ENCODE peak calls at places on chromosome X, in nine cellular contexts. N is posterior cingulate gyrus, E is K562, W is HEK293T, P is SJSA1, K is WERI-Rb-1, G is LoVo, B is GM04503, I is NCI-H510A. U is an unnamed sample.

GRCh38 chrX:150158554-150159332 is 204.4 kb upstream of the MAMLD1 start:
- DNase-seq in N (no peak), E (no peak), W (no peak), P (no peak), K (no peak), G (no peak), B (no peak), I (no peak), U (no peak)

GRCh38 chrX:45134775-45135174 is 65.9 kb downstream of the DIPK2B start:
- DNase-seq in N (no peak), E (no peak), W (no peak), P (no peak), K (no peak), G (no peak), B (no peak), I (no peak), U (no peak)

GRCh38 chrX:155611302-155611701 is 1.4 kb downstream of the TMLHE start:
- DNase-seq in N (no peak), E (no peak), W (no peak), P (no peak), K (no peak), G (no peak), B (no peak), I (no peak), U (no peak)

GRCh38 chrX:10166731-10167149 is 10.0 kb downstream of the CLCN4 start:
- DNase-seq in N (no peak), E (no peak), W (no peak), P (no peak), K (no peak), G (no peak), B (no peak), I (no peak), U (no peak)

GRCh38 chrX:107823456-107823855 is 2.2 kb upstream of the MID2 start:
- DNase-seq in N (no peak), E (no peak), W (no peak), P (peak), K (no peak), G (no peak), B (peak), I (no peak), U (no peak)

GRCh38 chrX:63918611-63919010 is 133.6 kb upstream of the ARHGEF9 start:
- DNase-seq in N (no peak), E (no peak), W (no peak), P (no peak), K (peak), G (no peak), B (no peak), I (no peak), U (no peak)

GRCh38 chrX:12950851-12951589 is 23.9 kb upstream of the TMSB4X start:
- DNase-seq in N (no peak), E (peak), W (peak), P (no peak), K (peak), G (no peak), B (no peak), I (no peak), U (no peak)

GRCh38 chrX:15202458-15203177 is 67.3 kb downstream of the ASB9 start:
- DNase-seq in N (no peak), E (no peak), W (no peak), P (peak), K (no peak), G (peak), B (peak), I (no peak), U (no peak)

GRCh38 chrX:18769364-18769763 is 61.9 kb downstream of the PPEF1 start:
- DNase-seq in N (no peak), E (no peak), W (no peak), P (no peak), K (no peak), G (no peak), B (no peak), I (no peak), U (no peak)

GRCh38 chrX:124462931-124463330 is 116.6 kb downstream of the SH2D1A start:
- DNase-seq in N (no peak), E (no peak), W (no peak), P (no peak), K (no peak), G (no peak), B (no peak), I (peak), U (no peak)

GRCh38 chrX:97766496-97767095 is 882.9 kb downstream of the RPA4 start:
- DNase-seq in N (no peak), E (no peak), W (no peak), P (no peak), K (peak), G (no peak), B (no peak), I (no peak), U (no peak)

GRCh38 chrX:46626566-46626965 is 53.0 kb downstream of the CHST7 start:
- DNase-seq in N (no peak), E (no peak), W (no peak), P (no peak), K (no peak), G (no peak), B (no peak), I (no peak), U (no peak)

GRCh38 chrX:136464589-136464988 is 23.2 kb upstream of the BRS3 start:
- DNase-seq in N (no peak), E (no peak), W (no peak), P (no peak), K (no peak), G (no peak), B (no peak), I (no peak), U (no peak)

GRCh38 chrX:136268051-136269048 is 17.1 kb upstream of the MAP7D3 start:
- DNase-seq in N (no peak), E (peak), W (peak), P (no peak), K (peak), G (peak), B (no peak), I (no peak), U (peak)

GRCh38 chrX:63350551-63350950 is 581 bp downstream of the SPIN4 start:
- DNase-seq in N (peak), E (peak), W (peak), P (no peak), K (peak), G (peak), B (no peak), I (peak), U (peak)

GRCh38 chrX:129842510-129843208 is 1.0 kb downstream of the ZDHHC9 start:
- DNase-seq in N (no peak), E (no peak), W (no peak), P (peak), K (no peak), G (peak), B (no peak), I (no peak), U (no peak)

GRCh38 chrX:29652484-29652883 is 562.9 kb upstream of the MAGEB2 start:
- DNase-seq in N (no peak), E (no peak), W (no peak), P (peak), K (no peak), G (no peak), B (peak), I (no peak), U (no peak)

GRCh38 chrX:71302461-71303213 is 1.1 kb downstream of the ITGB1BP2 start:
- DNase-seq in N (no peak), E (no peak), W (no peak), P (no peak), K (no peak), G (no peak), B (no peak), I (no peak), U (no peak)

GRCh38 chrX:153924149-153924861 is 1.8 kb downstream of the ARHGAP4 start:
- DNase-seq in N (peak), E (no peak), W (peak), P (no peak), K (peak), G (no peak), B (no peak), I (no peak), U (no peak)

GRCh38 chrX:150365953-150366911 is 3.1 kb downstream of the MAMLD1 start:
- DNase-seq in N (peak), E (peak), W (no peak), P (peak), K (peak), G (no peak), B (no peak), I (no peak), U (no peak)

GRCh38 chrX:113392355-113392754 is 551.7 kb upstream of the AMOT start:
- DNase-seq in N (no peak), E (no peak), W (no peak), P (no peak), K (no peak), G (no peak), B (no peak), I (no peak), U (no peak)

GRCh38 chrX:78517124-78517523 is 142.0 kb downstream of the RTL3 start:
- DNase-seq in N (no peak), E (no peak), W (no peak), P (no peak), K (no peak), G (peak), B (no peak), I (no peak), U (no peak)

GRCh38 chrX:9765737-9766098 is at the start of gene GPR143:
- DNase-seq in N (no peak), E (no peak), W (no peak), P (no peak), K (no peak), G (no peak), B (no peak), I (no peak), U (no peak)

GRCh38 chrX:143058096-143058495 is 32.4 kb downstream of the SPANXN4 start:
- DNase-seq in N (no peak), E (no peak), W (no peak), P (no peak), K (no peak), G (no peak), B (no peak), I (peak), U (no peak)

GRCh38 chrX:152600853-152601635 is 36.7 kb upstream of the GABRQ start:
- DNase-seq in N (peak), E (peak), W (no peak), P (peak), K (no peak), G (no peak), B (no peak), I (peak), U (no peak)

GRCh38 chrX:55767100-55767499 is 49.6 kb downstream of the RRAGB start:
- DNase-seq in N (no peak), E (no peak), W (no peak), P (peak), K (no peak), G (no peak), B (no peak), I (no peak), U (no peak)

GRCh38 chrX:43693602-43694406 is 37.7 kb downstream of the MAOA start:
- DNase-seq in N (no peak), E (no peak), W (no peak), P (no peak), K (no peak), G (no peak), B (no peak), I (peak), U (no peak)

GRCh38 chrX:46681849-46682248 is 77.1 kb downstream of the SLC9A7 start:
- DNase-seq in N (no peak), E (no peak), W (no peak), P (no peak), K (no peak), G (no peak), B (no peak), I (no peak), U (no peak)

GRCh38 chrX:48749182-48749581 is 12.4 kb upstream of the GLOD5 start:
- DNase-seq in N (no peak), E (no peak), W (no peak), P (no peak), K (no peak), G (no peak), B (no peak), I (no peak), U (no peak)

GRCh38 chrX:45322820-45323219 is 122.1 kb upstream of the DIPK2B start:
- DNase-seq in N (no peak), E (no peak), W (no peak), P (no peak), K (no peak), G (peak), B (no peak), I (no peak), U (no peak)

GRCh38 chrX:42540150-42540549 is 237.8 kb downstream of the PPP1R2C start:
- DNase-seq in N (no peak), E (no peak), W (no peak), P (no peak), K (no peak), G (peak), B (no peak), I (no peak), U (no peak)

GRCh38 chrX:121195719-121196118 is 148.3 kb downstream of the GLUD2 start:
- DNase-seq in N (no peak), E (no peak), W (no peak), P (no peak), K (no peak), G (no peak), B (no peak), I (no peak), U (no peak)

GRCh38 chrX:147962476-147962875 is 18.7 kb upstream of the FMR1NB start:
- DNase-seq in N (no peak), E (no peak), W (no peak), P (no peak), K (no peak), G (no peak), B (peak), I (no peak), U (no peak)

GRCh38 chrX:7294483-7294882 is 146.5 kb upstream of the PUDP start:
- DNase-seq in N (no peak), E (no peak), W (no peak), P (no peak), K (no peak), G (no peak), B (no peak), I (no peak), U (no peak)

GRCh38 chrX:11105080-11105479 is 6.1 kb upstream of the HCCS start:
- DNase-seq in N (no peak), E (peak), W (no peak), P (no peak), K (no peak), G (no peak), B (no peak), I (no peak), U (no peak)

GRCh38 chrX:68835468-68835867 is 6.6 kb downstream of the EFNB1 start:
- DNase-seq in N (no peak), E (no peak), W (no peak), P (no peak), K (no peak), G (no peak), B (no peak), I (no peak), U (no peak)

GRCh38 chrX:47145408-47146120 is 543 bp downstream of the RBM10 start:
- DNase-seq in N (no peak), E (peak), W (no peak), P (no peak), K (no peak), G (no peak), B (no peak), I (no peak), U (peak)